ENCODE peak calls at places on chromosomes 5 and 9, in four cellular contexts. One of them, this sample, is unnamed.

GRCh38 chr5:120055858-120056257 is 408.2 kb upstream of the PRR16 start:
- DNase-seq in foreskin fibroblast: peak; percentile 81
- DNase-seq in HL-60: no peak
- DNase-seq in psoas muscle: no peak
- DNase-seq in this sample: peak; percentile 43

GRCh38 chr9:96874947-96875459 is 20.7 kb upstream of the ZNF782 start:
- DNase-seq in HL-60: no peak
- DNase-seq in psoas muscle: no peak
- DNase-seq in foreskin fibroblast: peak; percentile 65
- DNase-seq in this sample: peak; percentile 75

GRCh38 chr5:11319851-11320580 is 559.0 kb upstream of the DAP start:
- DNase-seq in foreskin fibroblast: no peak
- DNase-seq in HL-60: no peak
- DNase-seq in psoas muscle: no peak
- DNase-seq in this sample: no peak

GRCh38 chr9:104232781-104233341 is 138.8 kb downstream of the SMC2 start:
- DNase-seq in HL-60: no peak
- DNase-seq in foreskin fibroblast: peak; percentile 43
- DNase-seq in psoas muscle: no peak
- DNase-seq in this sample: peak; percentile 34

GRCh38 chr9:101369286-101369685 is 15.5 kb downstream of the BAAT start:
- DNase-seq in HL-60: no peak
- DNase-seq in foreskin fibroblast: no peak
- DNase-seq in psoas muscle: no peak
- DNase-seq in this sample: no peak

GRCh38 chr5:126971455-126972019 is 58.8 kb downstream of the MARCHF3 start:
- DNase-seq in foreskin fibroblast: no peak
- DNase-seq in psoas muscle: no peak
- DNase-seq in HL-60: no peak
- DNase-seq in this sample: no peak

GRCh38 chr5:115124741-115125140 is 45.0 kb downstream of the TRIM36 start:
- DNase-seq in foreskin fibroblast: no peak
- DNase-seq in HL-60: no peak
- DNase-seq in psoas muscle: no peak
- DNase-seq in this sample: no peak

GRCh38 chr5:40909233-40909632 is at the start of gene C7:
- DNase-seq in foreskin fibroblast: no peak
- DNase-seq in psoas muscle: no peak
- DNase-seq in HL-60: no peak
- DNase-seq in this sample: no peak

GRCh38 chr9:97502222-97502983 is 937 bp downstream of the TMOD1 start:
- DNase-seq in foreskin fibroblast: peak; percentile 30
- DNase-seq in psoas muscle: peak; percentile 51
- DNase-seq in HL-60: no peak
- DNase-seq in this sample: no peak

GRCh38 chr5:116032094-116032517 is at the start of gene ARL14EPL:
- DNase-seq in HL-60: peak; percentile 50
- DNase-seq in foreskin fibroblast: peak; percentile 93
- DNase-seq in psoas muscle: peak; percentile 27
- DNase-seq in this sample: peak; percentile 80

GRCh38 chr9:16257604-16258003 is 612.9 kb downstream of the BNC2 start:
- DNase-seq in psoas muscle: no peak
- DNase-seq in foreskin fibroblast: peak; percentile 44
- DNase-seq in HL-60: no peak
- DNase-seq in this sample: no peak

GRCh38 chr9:96048116-96048953 is 172.8 kb downstream of the ERCC6L2 start:
- DNase-seq in psoas muscle: no peak
- DNase-seq in HL-60: no peak
- DNase-seq in foreskin fibroblast: no peak
- DNase-seq in this sample: no peak

GRCh38 chr9:99162759-99163364 is 57.9 kb downstream of the TGFBR1 start:
- DNase-seq in psoas muscle: no peak
- DNase-seq in HL-60: no peak
- DNase-seq in foreskin fibroblast: peak; percentile 61
- DNase-seq in this sample: no peak

GRCh38 chr5:153445875-153446567 is 44.4 kb upstream of the GRIA1 start:
- DNase-seq in foreskin fibroblast: peak; percentile 71
- DNase-seq in HL-60: no peak
- DNase-seq in psoas muscle: no peak
- DNase-seq in this sample: peak; percentile 78

GRCh38 chr5:131262953-131263541 is 806 bp upstream of the CDC42SE2 start:
- DNase-seq in psoas muscle: no peak
- DNase-seq in HL-60: no peak
- DNase-seq in foreskin fibroblast: peak; percentile 26
- DNase-seq in this sample: no peak

GRCh38 chr5:131264453-131265200 is 774 bp downstream of the CDC42SE2 start:
- DNase-seq in HL-60: no peak
- DNase-seq in foreskin fibroblast: peak; percentile 47
- DNase-seq in psoas muscle: peak; percentile 20
- DNase-seq in this sample: no peak

GRCh38 chr5:131263648-131264452 is at the start of gene CDC42SE2:
- DNase-seq in HL-60: peak; percentile 42
- DNase-seq in foreskin fibroblast: peak; percentile 96
- DNase-seq in psoas muscle: peak; percentile 87
- DNase-seq in this sample: peak; percentile 56

GRCh38 chr5:131268758-131269370 is 5.0 kb downstream of the CDC42SE2 start:
- DNase-seq in HL-60: no peak
- DNase-seq in psoas muscle: no peak
- DNase-seq in foreskin fibroblast: peak; percentile 57
- DNase-seq in this sample: no peak

DNA sequence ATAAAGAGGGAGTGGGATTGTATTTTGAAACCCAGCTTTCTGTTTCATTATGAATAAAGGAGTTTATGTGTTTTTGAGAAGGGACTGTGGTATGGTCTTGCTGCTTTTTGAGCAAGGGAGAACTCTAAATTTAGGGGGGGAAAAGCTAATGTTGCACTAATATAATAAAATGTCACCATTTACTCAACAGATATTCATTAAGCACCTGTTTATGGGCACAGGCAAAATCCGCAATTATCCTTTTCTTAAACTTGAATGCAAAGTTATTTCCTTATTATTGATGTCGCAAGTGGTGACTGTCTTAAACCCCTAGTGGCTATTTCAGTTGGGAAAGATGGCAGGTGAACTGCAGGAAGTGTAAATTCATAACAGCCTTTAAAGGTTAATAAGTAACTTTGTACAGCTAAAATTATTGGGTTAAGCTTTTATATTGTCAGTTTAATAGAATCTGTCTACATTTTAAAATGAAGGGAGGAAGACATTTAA is 1.5 kb downstream of the CDC42SE2 start:
- DNase-seq in HL-60: no peak
- DNase-seq in psoas muscle: no peak
- DNase-seq in foreskin fibroblast: peak; percentile 58
- DNase-seq in this sample: no peak
- H3K4me3 ChIP-seq in HL-60: peak overlapping the region; percentile 64
- H3K4me3 ChIP-seq in psoas muscle: peak overlapping the region; percentile 99
- H3K4me3 ChIP-seq in foreskin fibroblast: peak overlapping the region; percentile 99
- H3K4me3 ChIP-seq in this sample: peak overlapping the region; percentile 99

DNA sequence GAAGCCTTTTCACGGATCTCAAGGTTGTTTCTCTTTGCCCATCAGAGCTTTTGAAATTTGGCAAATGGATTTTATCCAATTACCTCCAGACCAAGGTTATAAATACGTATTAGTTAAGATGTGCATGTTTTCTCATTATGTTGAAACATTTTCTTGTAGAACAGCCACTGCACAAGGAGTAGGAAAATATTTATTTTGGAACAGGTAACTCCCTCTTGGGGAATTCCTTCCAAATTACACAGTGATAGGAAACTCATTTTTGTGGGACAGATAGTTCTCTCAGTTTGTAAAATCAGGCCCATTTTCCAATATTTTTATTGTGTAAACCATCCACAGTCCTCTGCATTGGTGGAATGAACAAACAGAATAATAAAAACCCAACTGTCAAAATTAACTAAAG is 23.0 kb downstream of the TMEM232 start:
- DNase-seq in psoas muscle: no peak
- DNase-seq in HL-60: no peak
- DNase-seq in foreskin fibroblast: no peak
- DNase-seq in this sample: no peak
- H3K4me3 ChIP-seq in psoas muscle: no peak overlapping the region
- H3K4me3 ChIP-seq in HL-60: no peak overlapping the region
- H3K4me3 ChIP-seq in foreskin fibroblast: no peak overlapping the region
- H3K4me3 ChIP-seq in this sample: no peak overlapping the region

DNA sequence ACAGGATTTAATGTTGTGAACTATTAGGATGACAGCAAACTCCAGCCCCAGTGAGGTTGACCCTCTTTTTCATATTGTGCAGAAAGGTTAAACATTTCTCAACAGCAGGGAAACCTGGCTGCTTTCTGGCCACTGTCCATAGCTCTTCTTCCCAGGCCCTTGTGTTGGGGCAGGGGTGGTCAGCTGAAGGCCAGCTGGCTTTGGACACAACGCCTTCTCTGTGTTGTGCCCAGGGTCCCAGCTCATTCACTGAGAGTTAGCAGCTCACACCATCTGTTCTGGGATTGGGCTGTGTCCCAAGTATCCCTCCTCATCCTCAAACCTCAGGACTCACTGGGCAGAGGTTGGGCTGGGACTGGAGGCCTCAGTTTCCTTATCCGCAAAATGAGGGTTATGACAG is 1.3 kb downstream of the FGD3 start:
- DNase-seq in HL-60: no peak
- DNase-seq in psoas muscle: no peak
- DNase-seq in foreskin fibroblast: no peak
- DNase-seq in this sample: no peak
- H3K4me3 ChIP-seq in HL-60: no peak overlapping the region
- H3K4me3 ChIP-seq in psoas muscle: no peak overlapping the region
- H3K4me3 ChIP-seq in foreskin fibroblast: no peak overlapping the region
- H3K4me3 ChIP-seq in this sample: no peak overlapping the region

GRCh38 chr5:141411575-141411974 is 1.2 kb upstream of the PCDHGA10 start:
- DNase-seq in foreskin fibroblast: no peak
- DNase-seq in psoas muscle: no peak
- DNase-seq in HL-60: no peak
- DNase-seq in this sample: no peak

GRCh38 chr5:141409598-141410306 is 1.9 kb downstream of the PCDHGB6 start:
- DNase-seq in foreskin fibroblast: no peak
- DNase-seq in psoas muscle: no peak
- DNase-seq in HL-60: no peak
- DNase-seq in this sample: no peak

GRCh38 chr5:141412853-141413539 is at the start of gene PCDHGA10:
- DNase-seq in foreskin fibroblast: peak; percentile 87
- DNase-seq in psoas muscle: peak; percentile 43
- DNase-seq in HL-60: peak; percentile 48
- DNase-seq in this sample: no peak

GRCh38 chr5:141419074-141419880 is 1.6 kb upstream of the PCDHGA11 start:
- DNase-seq in psoas muscle: no peak
- DNase-seq in HL-60: no peak
- DNase-seq in foreskin fibroblast: no peak
- DNase-seq in this sample: no peak

DNA sequence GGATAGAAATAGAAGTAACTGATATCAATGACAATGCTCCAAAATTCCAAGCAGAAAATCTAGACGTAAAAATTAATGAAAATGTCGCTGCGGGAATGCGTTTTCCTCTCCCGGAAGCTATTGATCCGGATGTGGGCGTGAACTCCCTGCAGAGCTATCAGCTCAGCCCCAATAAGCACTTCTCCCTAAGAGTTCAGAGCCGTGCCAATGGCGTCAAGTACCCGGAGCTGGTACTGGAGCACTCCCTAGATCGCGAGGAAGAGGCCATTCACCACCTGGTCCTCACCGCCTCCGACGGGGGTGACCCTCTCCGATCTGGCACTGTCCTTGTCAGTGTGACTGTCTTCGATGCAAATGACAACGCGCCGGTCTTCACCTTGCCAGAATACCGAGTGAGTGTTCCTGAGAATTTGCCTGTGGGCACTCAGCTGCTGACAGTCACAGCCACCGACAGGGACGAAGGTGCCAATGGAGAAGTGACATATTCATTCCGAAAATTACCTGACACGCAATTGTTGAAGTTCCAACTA is 818 bp downstream of the PCDHGA10 start:
- DNase-seq in foreskin fibroblast: no peak
- DNase-seq in psoas muscle: no peak
- DNase-seq in HL-60: no peak
- DNase-seq in this sample: no peak
- H3K4me3 ChIP-seq in foreskin fibroblast: peak overlapping the region; percentile 51
- H3K4me3 ChIP-seq in psoas muscle: peak overlapping the region; percentile 60
- H3K4me3 ChIP-seq in HL-60: peak overlapping the region; percentile 68
- H3K4me3 ChIP-seq in this sample: peak overlapping the region; percentile 46

DNA sequence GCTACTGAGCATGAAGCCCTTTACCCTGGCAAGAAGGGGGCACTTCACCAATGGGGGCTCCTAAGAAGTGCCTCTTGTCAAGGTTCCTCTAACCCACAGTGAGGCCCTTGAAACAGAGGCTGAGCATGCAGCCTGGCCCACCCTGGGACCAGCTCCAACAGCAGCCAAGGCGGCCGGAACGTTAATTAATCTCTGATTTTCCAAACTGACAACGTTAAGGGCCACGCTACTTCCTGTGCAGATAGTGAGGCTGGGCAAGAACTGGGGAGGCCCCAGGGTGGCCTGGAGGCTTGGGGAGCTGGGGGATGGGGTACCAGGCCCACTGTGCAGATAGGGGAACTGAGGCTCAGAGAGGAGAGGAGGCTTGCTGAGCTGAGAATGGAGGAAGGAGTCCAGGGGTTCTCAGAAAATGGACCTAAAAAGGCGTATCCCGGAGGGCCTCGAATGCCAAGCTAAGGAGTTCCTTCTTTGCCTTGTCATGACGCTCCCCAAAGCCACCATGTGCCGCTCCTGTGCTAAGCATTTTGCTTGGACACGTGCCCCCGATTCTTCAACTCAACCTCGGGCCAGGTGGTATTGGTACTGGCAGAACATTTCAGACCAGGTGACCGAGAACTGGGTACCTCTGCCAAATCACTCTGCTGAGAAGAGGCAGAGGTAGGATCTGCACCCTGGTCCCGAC is 72.0 kb upstream of the STXBP1 start:
- DNase-seq in HL-60: no peak
- DNase-seq in foreskin fibroblast: peak; percentile 42
- DNase-seq in psoas muscle: no peak
- DNase-seq in this sample: no peak
- H3K4me3 ChIP-seq in HL-60: no peak overlapping the region
- H3K4me3 ChIP-seq in foreskin fibroblast: no peak overlapping the region
- H3K4me3 ChIP-seq in psoas muscle: no peak overlapping the region
- H3K4me3 ChIP-seq in this sample: no peak overlapping the region

DNA sequence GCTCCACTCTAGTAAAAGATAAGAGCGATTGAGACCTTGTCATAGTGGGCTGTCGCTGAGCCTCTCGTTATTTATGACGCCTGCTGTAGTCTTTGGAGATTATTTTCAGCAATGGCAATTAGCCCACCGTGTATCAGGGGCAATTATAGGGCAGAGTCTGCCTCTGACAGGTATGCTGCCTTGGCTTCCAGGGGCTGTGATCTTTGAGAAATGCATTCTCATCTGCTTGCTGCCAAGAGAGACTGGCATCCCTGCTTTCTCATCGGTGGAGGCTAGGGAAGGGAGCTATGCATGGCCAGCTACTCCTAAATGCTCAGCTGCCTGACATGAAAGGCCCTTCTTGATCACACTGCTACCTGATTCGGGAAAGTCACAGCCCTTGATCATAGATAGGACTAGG is 426.8 kb upstream of the CLINT1 start:
- DNase-seq in psoas muscle: no peak
- DNase-seq in HL-60: no peak
- DNase-seq in foreskin fibroblast: no peak
- DNase-seq in this sample: no peak
- H3K4me3 ChIP-seq in psoas muscle: no peak overlapping the region
- H3K4me3 ChIP-seq in HL-60: no peak overlapping the region
- H3K4me3 ChIP-seq in foreskin fibroblast: no peak overlapping the region
- H3K4me3 ChIP-seq in this sample: no peak overlapping the region

This sample was measured in skeletal muscle cell.